ENCODE peak calls at places on chromosomes 3 and 15, in eight cellular contexts. B, D, O, K, Z, Q, I and C are unnamed samples.

GRCh38 chr3:134395103-134395502 is 20.9 kb upstream of the AMOTL2 start:
- DNase-seq in Q (no peak), K (no peak), I (no peak), B (no peak), D (no peak), Z (no peak), O (no peak), C (no peak)

GRCh38 chr3:102979682-102980378 is 545.0 kb downstream of the ZPLD1 start:
- DNase-seq in D (peak), K (no peak), Q (no peak), I (peak), B (peak), O (no peak), Z (no peak), C (no peak)

GRCh38 chr3:12312010-12312409 is 23.1 kb downstream of the PPARG start:
- DNase-seq in B (no peak), O (no peak), D (no peak), I (peak), Q (no peak), Z (no peak), K (no peak), C (no peak)

GRCh38 chr3:105863608-105864007 is 5.2 kb downstream of the CBLB start:
- DNase-seq in K (no peak), I (no peak), Q (no peak), Z (no peak), D (no peak), O (no peak), B (no peak), C (no peak)

GRCh38 chr3:120021523-120021922 is 72.7 kb downstream of the GSK3B start:
- DNase-seq in D (no peak), Q (no peak), K (no peak), O (no peak), I (peak), Z (no peak), B (no peak), C (no peak)

GRCh38 chr3:124834723-124835718 is 52.1 kb downstream of the ITGB5 start:
- DNase-seq in Z (no peak), D (peak), B (peak), Q (peak), K (peak), I (peak), O (peak), C (peak)

GRCh38 chr3:128559486-128560225 is 66.7 kb upstream of the GATA2 start:
- DNase-seq in B (no peak), D (no peak), Q (no peak), I (peak), O (no peak), K (no peak), Z (no peak), C (peak)

GRCh38 chr3:141272906-141273662 is 41.5 kb downstream of the PXYLP1 start:
- DNase-seq in O (no peak), B (peak), Q (no peak), Z (no peak), K (no peak), D (no peak), I (no peak), C (no peak)

GRCh38 chr15:91866371-91866905 is 12.9 kb downstream of the SLCO3A1 start:
- DNase-seq in I (peak), D (no peak), O (peak), B (no peak), Q (no peak), Z (no peak), K (no peak), C (peak)

GRCh38 chr15:42062284-42062806 is 32.0 kb downstream of the PLA2G4D start:
- DNase-seq in O (no peak), D (no peak), B (no peak), Q (no peak), Z (no peak), I (no peak), K (no peak), C (no peak)

GRCh38 chr3:151410891-151411559 is 26.5 kb upstream of the P2RY12 start:
- DNase-seq in O (no peak), Z (peak), D (no peak), Q (no peak), K (no peak), I (peak), B (no peak), C (no peak)

GRCh38 chr15:77541421-77542181 is 91.1 kb downstream of the LINGO1 start:
- DNase-seq in Q (peak), Z (peak), D (no peak), O (no peak), I (no peak), B (peak), K (no peak), C (no peak)

GRCh38 chr3:10497439-10497838 is 7.9 kb downstream of the ATP2B2 start:
- DNase-seq in Q (no peak), O (no peak), I (no peak), B (no peak), K (no peak), D (no peak), Z (no peak), C (no peak)

GRCh38 chr15:31197497-31198414 is 96.2 kb upstream of the TRPM1 start:
- DNase-seq in Z (peak), K (peak), I (no peak), D (no peak), B (no peak), Q (no peak), O (peak), C (no peak)

GRCh38 chr15:58686286-58686685 is 63.2 kb downstream of the ADAM10 start:
- DNase-seq in D (no peak), K (no peak), O (no peak), I (no peak), Z (no peak), B (no peak), Q (no peak), C (no peak)

GRCh38 chr15:41115088-41115651 is 910 bp downstream of the INO80 start:
- DNase-seq in B (no peak), Z (peak), O (no peak), D (no peak), Q (peak), I (peak), K (no peak), C (peak)

GRCh38 chr15:84797801-84798200 is 19.4 kb upstream of the ALPK3 start:
- DNase-seq in K (no peak), O (no peak), I (no peak), Z (no peak), B (no peak), D (no peak), Q (no peak), C (no peak)

GRCh38 chr15:62782100-62782791 is 260.3 kb upstream of the TPM1 start:
- DNase-seq in Q (peak), Z (peak), I (peak), D (peak), O (peak), B (peak), K (no peak), C (peak)

GRCh38 chr3:12969487-12969886 is 103.7 kb downstream of the IQSEC1 start:
- DNase-seq in B (no peak), I (no peak), Z (no peak), Q (no peak), D (no peak), K (no peak), O (no peak), C (no peak)

GRCh38 chr15:39549912-39550311 is 31.0 kb upstream of the THBS1 start:
- DNase-seq in B (no peak), Q (no peak), I (no peak), D (no peak), Z (no peak), O (no peak), K (no peak), C (no peak)

GRCh38 chr3:129323651-129324294 is 45.1 kb downstream of the HMCES start:
- DNase-seq in I (no peak), Q (no peak), Z (no peak), K (no peak), D (no peak), O (no peak), B (no peak), C (no peak)

GRCh38 chr3:11120091-11120845 is 34.0 kb upstream of the HRH1 start:
- DNase-seq in K (no peak), D (no peak), O (no peak), I (no peak), B (no peak), Q (no peak), Z (peak), C (no peak)

GRCh38 chr3:160948273-160948672 is 156.9 kb downstream of the B3GALNT1 start:
- DNase-seq in I (no peak), Q (peak), B (no peak), O (no peak), D (no peak), Z (no peak), K (no peak), C (no peak)

GRCh38 chr3:164539215-164539614 is 539.1 kb downstream of the SI start:
- DNase-seq in Q (no peak), I (no peak), Z (no peak), B (no peak), K (no peak), O (no peak), D (peak), C (no peak)

GRCh38 chr3:105435277-105435676 is 68.6 kb downstream of the ALCAM start:
- DNase-seq in O (no peak), B (no peak), Z (no peak), K (no peak), I (no peak), Q (no peak), D (no peak), C (no peak)

GRCh38 chr3:34212671-34213070 is 414.2 kb downstream of the PDCD6IP start:
- DNase-seq in Q (peak), I (peak), O (no peak), K (no peak), D (no peak), B (peak), Z (no peak), C (no peak)

GRCh38 chr15:84859143-84859542 is 25.3 kb upstream of the SLC28A1 start:
- DNase-seq in Q (no peak), O (no peak), I (peak), D (no peak), K (no peak), Z (no peak), B (no peak), C (no peak)

GRCh38 chr3:162760789-162761188 is 1264.2 kb downstream of the OTOL1 start:
- DNase-seq in B (no peak), Z (no peak), I (no peak), O (no peak), Q (no peak), D (no peak), K (no peak), C (no peak)

GRCh38 chr3:64342940-64343691 is 117.8 kb upstream of the PRICKLE2 start:
- DNase-seq in Q (no peak), K (no peak), D (no peak), I (peak), O (no peak), Z (no peak), B (no peak), C (no peak)

GRCh38 chr3:102156426-102156825 is 278.4 kb upstream of the ZPLD1 start:
- DNase-seq in Q (no peak), O (no peak), I (peak), B (no peak), D (no peak), K (no peak), Z (peak), C (no peak)

GRCh38 chr15:73959012-73959581 is 32.8 kb downstream of the LOXL1 start:
- DNase-seq in Z (no peak), O (peak), B (no peak), D (no peak), K (peak), Q (no peak), I (peak), C (peak)

GRCh38 chr3:127424766-127425504 is 137.1 kb upstream of the PRR20G start:
- DNase-seq in K (no peak), Q (no peak), I (no peak), B (no peak), D (no peak), Z (no peak), O (no peak), C (no peak)

GRCh38 chr15:29352402-29352801 is 82.8 kb upstream of the NSMCE3 start:
- DNase-seq in Z (no peak), I (no peak), B (peak), O (no peak), D (no peak), K (no peak), Q (no peak), C (no peak)

GRCh38 chr3:150545419-150546225 is 674 bp downstream of the SERP1 start:
- DNase-seq in K (peak), D (peak), Q (peak), O (peak), Z (no peak), I (peak), B (peak), C (no peak)

GRCh38 chr3:15601399-15602145 is at the start of the genes BTD and HACL1:
- DNase-seq in Z (peak), O (peak), K (peak), I (peak), D (peak), Q (peak), B (peak), C (peak)

GRCh38 chr3:133882986-133883586 is 12.6 kb downstream of the RAB6B start:
- DNase-seq in Z (no peak), K (no peak), Q (no peak), D (no peak), I (no peak), B (peak), O (no peak), C (no peak)

GRCh38 chr3:129022114-129022994 is 21.2 kb downstream of the EFCC1 start:
- DNase-seq in Q (no peak), D (no peak), I (no peak), O (no peak), Z (no peak), B (no peak), K (no peak), C (no peak)

GRCh38 chr3:177201707-177202397 is 4.6 kb upstream of the TBL1XR1 start:
- DNase-seq in D (no peak), B (no peak), K (peak), O (peak), I (peak), Q (no peak), Z (no peak), C (peak)